ENCODE peak calls at places on chromosomes 3 and 15, in ten cellular contexts. X is GM13977; B is activated T-helper 9 cell treated with anti-CD3 and anti-CD28 coated beads, Interleukin-2, amount 50 U/mL, for 16 hours; K is choroid plexus epithelial cell; Z is cardiac muscle cell; Y is GM04504; Q is HFFc6; T is DMS53; V is nucleus accumbens; S is NCI-H2029. P is an unnamed sample.

GRCh38 chr15:93089855-93090305 is 869 bp upstream of the RGMA start:
- DNase-seq in B (no peak), T (peak), Y (no peak), Z (no peak), V (no peak), K (no peak), Q (no peak), S (no peak), X (no peak), P (no peak)

GRCh38 chr3:122577409-122578028 is at the start of gene PARP15:
- DNase-seq in K (no peak), V (no peak), X (no peak), Q (no peak), Y (no peak), S (no peak), Z (peak), B (no peak), T (no peak), P (no peak)

GRCh38 chr15:45231864-45232562 is 20.0 kb upstream of the SLC28A2 start:
- DNase-seq in B (no peak), Y (no peak), Z (no peak), X (no peak), T (no peak), K (no peak), Q (no peak), S (no peak), V (no peak), P (no peak)

GRCh38 chr3:53708001-53708621 is 138.1 kb downstream of the CHDH start:
- DNase-seq in T (peak), S (peak), B (no peak), K (no peak), Z (no peak), X (no peak), Q (no peak), V (no peak), Y (no peak), P (no peak)

GRCh38 chr3:142735462-142735861 is 11.6 kb downstream of the TRPC1 start:
- DNase-seq in S (no peak), V (no peak), K (no peak), Q (no peak), Z (no peak), T (no peak), Y (no peak), B (no peak), X (no peak), P (no peak)

GRCh38 chr3:12948891-12949711 is 107.7 kb upstream of the RPL32 start:
- DNase-seq in B (no peak), V (no peak), Z (peak), S (no peak), X (peak), T (no peak), Q (peak), K (no peak), Y (no peak), P (no peak)

GRCh38 chr3:130741946-130742610 is 4.6 kb downstream of the PIK3R4 start:
- DNase-seq in Z (no peak), T (no peak), Q (no peak), K (no peak), V (no peak), S (no peak), B (no peak), X (no peak), Y (no peak), P (no peak)

GRCh38 chr15:85381850-85382751 is 1.7 kb downstream of the AKAP13 start:
- DNase-seq in Q (no peak), Y (no peak), S (no peak), X (peak), T (no peak), V (no peak), B (no peak), K (peak), Z (no peak), P (no peak)

GRCh38 chr3:195559723-195560409 is 16.7 kb upstream of the PPP1R2 start:
- DNase-seq in Y (no peak), S (peak), T (peak), X (no peak), K (no peak), B (no peak), Z (no peak), Q (no peak), V (no peak), P (no peak)

GRCh38 chr15:88125578-88125977 is 131.0 kb downstream of the NTRK3 start:
- DNase-seq in K (no peak), Y (no peak), V (no peak), T (no peak), X (no peak), S (no peak), B (no peak), Q (no peak), Z (no peak), P (no peak)

GRCh38 chr15:100078511-100079220 is 263.1 kb downstream of the ADAMTS17 start:
- DNase-seq in K (peak), T (no peak), V (no peak), Q (no peak), X (no peak), S (no peak), Z (peak), B (no peak), Y (no peak), P (no peak)

GRCh38 chr3:99373088-99373875 is 265.1 kb upstream of the COL8A1 start:
- DNase-seq in V (no peak), T (no peak), S (no peak), X (no peak), B (no peak), Q (no peak), Z (peak), K (peak), Y (no peak), P (no peak)

GRCh38 chr3:154933581-154933980 is 146.5 kb upstream of the MME start:
- DNase-seq in B (no peak), S (no peak), Y (no peak), X (no peak), V (no peak), K (no peak), T (no peak), Z (no peak), Q (no peak), P (no peak)

GRCh38 chr3:189269356-189269755 is 97.6 kb downstream of the TPRG1 start:
- DNase-seq in B (no peak), Y (no peak), V (no peak), K (no peak), Q (no peak), Z (peak), S (no peak), X (no peak), T (no peak), P (no peak)

GRCh38 chr3:126668450-126669401 is 13.8 kb upstream of the TXNRD3 start:
- DNase-seq in V (no peak), T (no peak), B (no peak), Z (no peak), S (no peak), K (no peak), Y (no peak), Q (no peak), X (no peak), P (no peak)

GRCh38 chr3:157073810-157074209 is 86.1 kb downstream of the CCNL1 start:
- DNase-seq in T (peak), B (no peak), Q (peak), S (no peak), X (no peak), Z (peak), V (no peak), Y (peak), K (peak), P (no peak)

GRCh38 chr15:100133981-100134711 is 207.6 kb downstream of the ADAMTS17 start:
- DNase-seq in Z (no peak), Q (no peak), X (no peak), K (no peak), T (no peak), Y (no peak), S (no peak), V (no peak), B (no peak), P (no peak)

GRCh38 chr3:149197669-149198068 is 24.0 kb downstream of the CP start:
- DNase-seq in X (no peak), K (no peak), B (no peak), Q (no peak), Z (no peak), T (no peak), V (no peak), S (no peak), Y (no peak), P (no peak)

P was measured in pulmonary artery endothelial cell.